ENCODE peak calls at places on chromosomes 11 and 22, in eight cellular contexts. E, T, Y, M, H, G, A and U are unnamed samples.

GRCh38 chr11:72642815-72643511 is 31.3 kb downstream of the PDE2A start:
- DNase-seq in E (peak; percentile 23), T (peak; percentile 51), Y (peak; percentile 59), M (peak; percentile 75), H (no peak), G (peak; percentile 89), A (peak; percentile 40), U (no peak)

GRCh38 chr11:17954395-17955252 is 58.2 kb downstream of the SERGEF start:
- DNase-seq in E (no peak), T (no peak), Y (no peak), M (peak; percentile 1), H (no peak), G (no peak), A (no peak), U (no peak)

GRCh38 chr11:124307093-124307492 is 6.7 kb downstream of the OR8D1 start:
- DNase-seq in E (no peak), T (no peak), Y (no peak), M (no peak), H (no peak), G (no peak), A (no peak), U (no peak)

GRCh38 chr11:95089620-95090542 is at the start of gene ENDOD1:
- DNase-seq in E (peak; percentile 63), T (peak; percentile 70), Y (peak; percentile 58), M (peak; percentile 94), H (peak; percentile 63), G (peak; percentile 90), A (peak; percentile 72), U (peak; percentile 89)

GRCh38 chr22:24157783-24158170 is 23.5 kb upstream of the SUSD2 start:
- DNase-seq in E (no peak), T (no peak), Y (no peak), M (peak; percentile 69), H (no peak), G (no peak), A (no peak), U (no peak)

GRCh38 chr11:115623021-115623451 is 118.8 kb upstream of the CADM1 start:
- DNase-seq in E (no peak), T (peak; percentile 81), Y (no peak), M (peak; percentile 99), H (peak; percentile 62), G (no peak), A (no peak), U (no peak)

GRCh38 chr22:44730034-44730433 is 22.3 kb upstream of the ARHGAP8 start:
- DNase-seq in E (no peak), T (no peak), Y (no peak), M (no peak), H (no peak), G (no peak), A (no peak), U (no peak)

GRCh38 chr11:15159085-15159484 is 44.4 kb downstream of the INSC start:
- DNase-seq in E (no peak), T (peak; percentile 56), Y (no peak), M (peak; percentile 34), H (no peak), G (no peak), A (no peak), U (no peak)

GRCh38 chr11:67406969-67407699 is 3.3 kb downstream of the TBC1D10C start:
- DNase-seq in E (no peak), T (no peak), Y (no peak), M (no peak), H (no peak), G (no peak), A (no peak), U (no peak)

GRCh38 chr11:112968988-112969714 is 7.9 kb downstream of the NCAM1 start:
- DNase-seq in E (no peak), T (no peak), Y (no peak), M (no peak), H (no peak), G (no peak), A (no peak), U (no peak)

GRCh38 chr22:45031629-45032403 is 22.0 kb upstream of the PHF21B start:
- DNase-seq in E (no peak), T (no peak), Y (no peak), M (no peak), H (no peak), G (no peak), A (no peak), U (no peak)

GRCh38 chr11:72657356-72657755 is 16.9 kb downstream of the PDE2A start:
- DNase-seq in E (no peak), T (no peak), Y (no peak), M (no peak), H (no peak), G (no peak), A (no peak), U (no peak)

GRCh38 chr11:70729949-70730348 is 331.6 kb downstream of the CTTN start:
- DNase-seq in E (no peak), T (no peak), Y (no peak), M (no peak), H (no peak), G (no peak), A (no peak), U (no peak)

GRCh38 chr11:114110948-114111347 is 51.4 kb downstream of the ZBTB16 start:
- DNase-seq in E (no peak), T (no peak), Y (no peak), M (no peak), H (peak; percentile 78), G (no peak), A (no peak), U (no peak)

GRCh38 chr11:71572811-71573210 is 7.4 kb downstream of the KRTAP5-10 start:
- DNase-seq in E (no peak), T (no peak), Y (no peak), M (no peak), H (no peak), G (no peak), A (no peak), U (no peak)

GRCh38 chr11:61966673-61967176 is 709 bp downstream of the FTH1 start:
- DNase-seq in E (no peak), T (no peak), Y (peak; percentile 31), M (peak; percentile 57), H (no peak), G (peak; percentile 68), A (peak; percentile 9), U (peak; percentile 73)

GRCh38 chr22:23233746-23234408 is 53.6 kb downstream of the BCR start:
- DNase-seq in E (no peak), T (no peak), Y (no peak), M (no peak), H (no peak), G (peak; percentile 90), A (no peak), U (no peak)

GRCh38 chr22:49296561-49296960 is 531.1 kb downstream of the BRD1 start:
- DNase-seq in E (no peak), T (no peak), Y (no peak), M (no peak), H (no peak), G (peak; percentile 12), A (no peak), U (peak; percentile 70)

GRCh38 chr22:46070722-46071450 is 79.4 kb upstream of the PPARA start:
- DNase-seq in E (no peak), T (no peak), Y (no peak), M (peak; percentile 87), H (no peak), G (peak; percentile 70), A (no peak), U (peak; percentile 79)

GRCh38 chr11:61298663-61299244 is 3.6 kb upstream of the VWCE start:
- DNase-seq in E (no peak), T (no peak), Y (no peak), M (peak; percentile 2), H (no peak), G (no peak), A (no peak), U (no peak)

GRCh38 chr11:116733386-116733755 is 39.4 kb downstream of the BUD13 start:
- DNase-seq in E (no peak), T (no peak), Y (no peak), M (no peak), H (no peak), G (no peak), A (no peak), U (no peak)

GRCh38 chr11:123690490-123690889 is 36.1 kb upstream of the SCN3B start:
- DNase-seq in E (no peak), T (peak; percentile 86), Y (no peak), M (no peak), H (no peak), G (no peak), A (no peak), U (no peak)

GRCh38 chr11:47981667-47982404 is 1.5 kb downstream of the PTPRJ start:
- DNase-seq in E (no peak), T (no peak), Y (no peak), M (no peak), H (no peak), G (peak; percentile 65), A (no peak), U (no peak)

GRCh38 chr11:93842461-93842860 is 8.0 kb downstream of the VSTM5 start:
- DNase-seq in E (no peak), T (peak; percentile 90), Y (no peak), M (peak; percentile 78), H (no peak), G (no peak), A (no peak), U (no peak)